ENCODE peak calls at places on chromosomes 4 and X, in nine cellular contexts. One of them, this sample, is unnamed.
A peak's percentile ranks its signal among the peaks of the same experiment; 100 is the strongest.

GRCh38 chr4:17490575-17491059 is 21.3 kb downstream of the QDPR start:
- DNase-seq in H1: no peak
- DNase-seq in A549: no peak
- DNase-seq in tibial nerve: no peak
- DNase-seq in NB4: no peak
- DNase-seq in vagina: no peak
- DNase-seq in spleen: no peak
- DNase-seq in GM12891: no peak
- DNase-seq in esophagus squamous epithelium: no peak
- DNase-seq in this sample: no peak

GRCh38 chr4:114178392-114178791 is 198.9 kb upstream of the ARSJ start:
- DNase-seq in H1: no peak
- DNase-seq in A549: no peak
- DNase-seq in tibial nerve: no peak
- DNase-seq in NB4: no peak
- DNase-seq in vagina: no peak
- DNase-seq in spleen: no peak
- DNase-seq in GM12891: no peak
- DNase-seq in esophagus squamous epithelium: no peak
- DNase-seq in this sample: no peak

GRCh38 chr4:155950461-155950860 is 3.2 kb downstream of the CTSO start:
- DNase-seq in H1: no peak
- DNase-seq in A549: no peak
- DNase-seq in tibial nerve: no peak
- DNase-seq in NB4: no peak
- DNase-seq in vagina: no peak
- DNase-seq in spleen: no peak
- DNase-seq in GM12891: no peak
- DNase-seq in esophagus squamous epithelium: no peak
- DNase-seq in this sample: no peak

GRCh38 chr4:169383724-169384123 is 113.0 kb upstream of the SH3RF1 start:
- DNase-seq in H1: no peak
- DNase-seq in A549: peak; percentile 10
- DNase-seq in tibial nerve: no peak
- DNase-seq in NB4: no peak
- DNase-seq in vagina: no peak
- DNase-seq in spleen: no peak
- DNase-seq in GM12891: no peak
- DNase-seq in esophagus squamous epithelium: no peak
- DNase-seq in this sample: peak; percentile 4

GRCh38 chrX:24498181-24498580 is 33.1 kb downstream of the PDK3 start:
- DNase-seq in H1: no peak
- DNase-seq in A549: peak; percentile 51
- DNase-seq in tibial nerve: peak; percentile 21
- DNase-seq in NB4: peak; percentile 1
- DNase-seq in vagina: no peak
- DNase-seq in spleen: no peak
- DNase-seq in GM12891: no peak
- DNase-seq in esophagus squamous epithelium: no peak
- DNase-seq in this sample: no peak

GRCh38 chr4:18366762-18367358 is 345.3 kb upstream of the LCORL start:
- DNase-seq in H1: no peak
- DNase-seq in A549: peak; percentile 18
- DNase-seq in tibial nerve: no peak
- DNase-seq in NB4: peak; percentile 59
- DNase-seq in vagina: no peak
- DNase-seq in spleen: no peak
- DNase-seq in GM12891: no peak
- DNase-seq in esophagus squamous epithelium: no peak
- DNase-seq in this sample: no peak

GRCh38 chrX:46979340-46979739 is 67.1 kb downstream of the JADE3 start:
- DNase-seq in H1: no peak
- DNase-seq in A549: peak; percentile 20
- DNase-seq in tibial nerve: no peak
- DNase-seq in NB4: no peak
- DNase-seq in vagina: no peak
- DNase-seq in spleen: no peak
- DNase-seq in GM12891: no peak
- DNase-seq in esophagus squamous epithelium: no peak
- DNase-seq in this sample: no peak

GRCh38 chr4:78565971-78566372 is 14.4 kb downstream of the ANXA3 start:
- DNase-seq in H1: no peak
- DNase-seq in A549: peak; percentile 85
- DNase-seq in tibial nerve: no peak
- DNase-seq in NB4: no peak
- DNase-seq in vagina: no peak
- DNase-seq in spleen: no peak
- DNase-seq in GM12891: no peak
- DNase-seq in esophagus squamous epithelium: no peak
- DNase-seq in this sample: no peak

GRCh38 chr4:83267121-83267834 is 17.3 kb downstream of the COQ2 start:
- DNase-seq in H1: no peak
- DNase-seq in A549: peak; percentile 72
- DNase-seq in tibial nerve: peak; percentile 43
- DNase-seq in NB4: peak; percentile 54
- DNase-seq in vagina: no peak
- DNase-seq in spleen: no peak
- DNase-seq in GM12891: no peak
- DNase-seq in esophagus squamous epithelium: no peak
- DNase-seq in this sample: no peak

GRCh38 chr4:24642941-24643628 is 58.7 kb upstream of the DHX15 start:
- DNase-seq in H1: no peak
- DNase-seq in A549: peak; percentile 67
- DNase-seq in tibial nerve: no peak
- DNase-seq in NB4: no peak
- DNase-seq in vagina: no peak
- DNase-seq in spleen: no peak
- DNase-seq in GM12891: no peak
- DNase-seq in esophagus squamous epithelium: no peak
- DNase-seq in this sample: no peak

GRCh38 chr4:119523399-119523798 is 105.2 kb downstream of the PDE5A start:
- DNase-seq in H1: no peak
- DNase-seq in A549: no peak
- DNase-seq in tibial nerve: no peak
- DNase-seq in NB4: no peak
- DNase-seq in vagina: no peak
- DNase-seq in spleen: no peak
- DNase-seq in GM12891: no peak
- DNase-seq in esophagus squamous epithelium: no peak
- DNase-seq in this sample: no peak

GRCh38 chrX:97211070-97211469 is 327.4 kb downstream of the RPA4 start:
- DNase-seq in H1: no peak
- DNase-seq in A549: no peak
- DNase-seq in tibial nerve: no peak
- DNase-seq in NB4: no peak
- DNase-seq in vagina: no peak
- DNase-seq in spleen: no peak
- DNase-seq in GM12891: no peak
- DNase-seq in esophagus squamous epithelium: no peak
- DNase-seq in this sample: no peak

GRCh38 chr4:56653461-56654237 is 27.4 kb downstream of the HOPX start:
- DNase-seq in H1: no peak
- DNase-seq in A549: no peak
- DNase-seq in tibial nerve: no peak
- DNase-seq in NB4: peak; percentile 82
- DNase-seq in vagina: no peak
- DNase-seq in spleen: no peak
- DNase-seq in GM12891: no peak
- DNase-seq in esophagus squamous epithelium: no peak
- DNase-seq in this sample: no peak

GRCh38 chrX:24260827-24261550 is 52.9 kb downstream of the SUPT20HL2 start:
- DNase-seq in H1: no peak
- DNase-seq in A549: no peak
- DNase-seq in tibial nerve: peak; percentile 37
- DNase-seq in NB4: peak; percentile 60
- DNase-seq in vagina: no peak
- DNase-seq in spleen: no peak
- DNase-seq in GM12891: no peak
- DNase-seq in esophagus squamous epithelium: no peak
- DNase-seq in this sample: no peak

GRCh38 chr4:7434141-7434765 is 477 bp downstream of the PSAPL1 start:
- DNase-seq in H1: no peak
- DNase-seq in A549: no peak
- DNase-seq in tibial nerve: no peak
- DNase-seq in NB4: no peak
- DNase-seq in vagina: no peak
- DNase-seq in spleen: no peak
- DNase-seq in GM12891: no peak
- DNase-seq in esophagus squamous epithelium: no peak
- DNase-seq in this sample: no peak

GRCh38 chr4:70994387-70995099 is 1.1 kb downstream of the DCK start:
- DNase-seq in H1: no peak
- DNase-seq in A549: no peak
- DNase-seq in tibial nerve: no peak
- DNase-seq in NB4: peak; percentile 74
- DNase-seq in vagina: no peak
- DNase-seq in spleen: no peak
- DNase-seq in GM12891: no peak
- DNase-seq in esophagus squamous epithelium: no peak
- DNase-seq in this sample: no peak

GRCh38 chr4:70996014-70996353 is 2.5 kb downstream of the DCK start:
- DNase-seq in H1: no peak
- DNase-seq in A549: no peak
- DNase-seq in tibial nerve: no peak
- DNase-seq in NB4: peak; percentile 42
- DNase-seq in vagina: no peak
- DNase-seq in spleen: no peak
- DNase-seq in GM12891: no peak
- DNase-seq in esophagus squamous epithelium: no peak
- DNase-seq in this sample: no peak

GRCh38 chr4:70993181-70994068 is at the start of gene DCK:
- DNase-seq in H1: peak; percentile 84
- DNase-seq in A549: peak; percentile 91
- DNase-seq in tibial nerve: peak; percentile 75
- DNase-seq in NB4: peak; percentile 95
- DNase-seq in vagina: no peak
- DNase-seq in spleen: peak; percentile 99
- DNase-seq in GM12891: peak; percentile 79
- DNase-seq in esophagus squamous epithelium: peak; percentile 56
- DNase-seq in this sample: peak; percentile 70

GRCh38 chr4:70992354-70992753 is 1.1 kb upstream of the DCK start:
- DNase-seq in H1: no peak
- DNase-seq in A549: peak; percentile 28
- DNase-seq in tibial nerve: no peak
- DNase-seq in NB4: peak; percentile 33
- DNase-seq in vagina: no peak
- DNase-seq in spleen: no peak
- DNase-seq in GM12891: no peak
- DNase-seq in esophagus squamous epithelium: no peak
- DNase-seq in this sample: no peak

GRCh38 chr4:70994069-70994366 is 569 bp downstream of the DCK start:
- DNase-seq in H1: no peak
- DNase-seq in A549: no peak
- DNase-seq in tibial nerve: no peak
- DNase-seq in NB4: peak; percentile 60
- DNase-seq in vagina: no peak
- DNase-seq in spleen: no peak
- DNase-seq in GM12891: no peak
- DNase-seq in esophagus squamous epithelium: no peak
- DNase-seq in this sample: no peak
- TF ChIP-seq POLR2A in H1: no peak
- TF ChIP-seq POLR2A in A549: no peak
- TF ChIP-seq POLR2A in tibial nerve: no peak
- TF ChIP-seq POLR2A in NB4: no peak
- TF ChIP-seq POLR2A in vagina: no peak
- TF ChIP-seq POLR2A in spleen: no peak
- TF ChIP-seq POLR2A in GM12891: no peak
- TF ChIP-seq POLR2A in esophagus squamous epithelium: no peak
- TF ChIP-seq POLR2A in this sample: no peak

GRCh38 chrX:1327651-1328304 is 8.8 kb upstream of the IL3RA start:
- DNase-seq in H1: no peak
- DNase-seq in A549: no peak
- DNase-seq in tibial nerve: no peak
- DNase-seq in NB4: no peak
- DNase-seq in vagina: no peak
- DNase-seq in spleen: no peak
- DNase-seq in GM12891: no peak
- DNase-seq in esophagus squamous epithelium: no peak
- DNase-seq in this sample: no peak
- TF ChIP-seq POLR2A in H1: no peak
- TF ChIP-seq POLR2A in A549: no peak
- TF ChIP-seq POLR2A in tibial nerve: no peak
- TF ChIP-seq POLR2A in NB4: no peak
- TF ChIP-seq POLR2A in vagina: no peak
- TF ChIP-seq POLR2A in spleen: no peak
- TF ChIP-seq POLR2A in GM12891: no peak
- TF ChIP-seq POLR2A in esophagus squamous epithelium: no peak
- TF ChIP-seq POLR2A in this sample: no peak

GRCh38 chr4:189600598-189601435 is 339.9 kb upstream of the FRG1 start:
- DNase-seq in H1: no peak
- DNase-seq in A549: peak; percentile 3
- DNase-seq in tibial nerve: no peak
- DNase-seq in NB4: peak; percentile 4
- DNase-seq in vagina: no peak
- DNase-seq in spleen: no peak
- DNase-seq in GM12891: no peak
- DNase-seq in esophagus squamous epithelium: no peak
- DNase-seq in this sample: no peak
- TF ChIP-seq POLR2A in H1: no peak
- TF ChIP-seq POLR2A in A549: no peak
- TF ChIP-seq POLR2A in tibial nerve: no peak
- TF ChIP-seq POLR2A in NB4: no peak
- TF ChIP-seq POLR2A in vagina: no peak
- TF ChIP-seq POLR2A in spleen: no peak
- TF ChIP-seq POLR2A in GM12891: no peak
- TF ChIP-seq POLR2A in esophagus squamous epithelium: no peak
- TF ChIP-seq POLR2A in this sample: no peak

DNA sequence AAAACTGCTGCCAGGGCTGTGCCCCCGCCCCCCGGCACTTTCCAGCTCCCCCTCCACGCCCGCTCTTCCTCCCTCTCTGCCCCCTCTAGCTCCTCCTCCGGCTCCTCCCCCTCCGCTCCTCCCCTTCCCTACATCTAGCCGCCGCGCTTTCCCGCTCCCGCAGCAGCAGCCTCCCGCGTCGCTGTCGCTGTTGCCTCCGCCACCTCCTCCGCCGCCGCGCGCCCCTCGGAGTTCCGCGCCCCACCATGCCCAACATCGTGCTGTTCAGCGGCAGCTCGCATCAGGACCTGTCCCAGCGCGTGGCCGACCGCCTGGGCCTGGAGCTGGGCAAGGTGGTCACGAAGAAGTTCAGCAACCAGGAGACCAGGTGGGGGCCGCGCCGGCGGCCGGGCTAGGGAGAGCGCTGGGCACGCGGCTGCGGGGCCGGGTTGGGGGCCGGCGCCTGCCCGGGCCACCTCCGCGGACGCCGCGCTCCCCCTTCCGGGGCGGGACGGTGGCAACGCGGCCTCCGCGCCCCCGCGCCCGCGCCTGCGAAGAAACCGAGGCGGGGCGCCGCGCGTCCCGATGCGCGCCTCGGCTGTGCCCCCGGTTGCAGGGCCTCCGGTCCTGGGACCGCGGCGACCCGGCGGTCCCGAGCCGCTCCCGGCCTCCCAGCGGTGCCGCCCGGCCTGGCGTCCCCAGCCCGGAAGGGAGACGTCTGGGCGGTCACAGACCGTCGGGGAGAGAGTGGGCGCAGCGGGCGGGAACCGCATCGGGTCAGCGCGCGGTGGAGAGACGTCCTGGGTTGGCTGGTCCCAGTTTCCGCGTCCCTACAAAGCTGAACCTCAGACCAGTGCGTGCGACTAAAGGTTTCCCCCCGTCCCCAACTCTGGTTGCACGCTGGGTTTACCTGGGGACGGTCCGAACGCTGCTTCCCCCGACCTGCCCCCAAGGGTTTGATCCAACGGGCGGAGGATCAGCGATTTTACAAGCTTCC is at the start of gene PRPS2:
- DNase-seq in H1: no peak
- DNase-seq in A549: peak; percentile 64
- DNase-seq in tibial nerve: peak; percentile 56
- DNase-seq in NB4: peak; percentile 76
- DNase-seq in vagina: no peak
- DNase-seq in spleen: peak; percentile 92
- DNase-seq in GM12891: peak; percentile 70
- DNase-seq in esophagus squamous epithelium: peak; percentile 4
- DNase-seq in this sample: peak; percentile 37
- TF ChIP-seq POLR2A in H1: peak; percentile 33
- TF ChIP-seq POLR2A in A549: peak; percentile 76
- TF ChIP-seq POLR2A in tibial nerve: peak; percentile 57
- TF ChIP-seq POLR2A in NB4: peak; percentile 68
- TF ChIP-seq POLR2A in vagina: no peak
- TF ChIP-seq POLR2A in spleen: no peak
- TF ChIP-seq POLR2A in GM12891: no peak
- TF ChIP-seq POLR2A in esophagus squamous epithelium: no peak
- TF ChIP-seq POLR2A in this sample: peak; percentile 86

This sample was measured in H54.